ENCODE peak calls at places on chromosomes 11 and 22, in seven cellular contexts. A is HepG2, P is K562, J is GM12878, H is H1, U is HCT116, I is SK-N-SH. C is an unnamed sample. For H3K4me1 and H3K27me3, the result is how much of the 10 kb centered on the place peaks cover.

GRCh38 chr11:130051077-130051476 is 18.6 kb upstream of the APLP2 start:
- DNase-seq in P (no peak), I (no peak), A (no peak), U (no peak), H (no peak), J (no peak), C (no peak)

GRCh38 chr22:43262990-43263644 is 76.2 kb upstream of the TTLL12 start:
- DNase-seq in P (peak), H (no peak), I (no peak), U (no peak), A (peak), J (peak), C (no peak)

GRCh38 chr11:115965754-115966504 is 461.7 kb upstream of the CADM1 start:
- DNase-seq in U (no peak), I (peak), H (no peak), J (no peak), P (no peak), A (no peak), C (no peak)

GRCh38 chr11:17972987-17973386 is 39.9 kb downstream of the SERGEF start:
- DNase-seq in I (peak), A (peak), U (peak), P (peak), H (peak), J (no peak), C (peak)

GRCh38 chr11:18731949-18732821 is 6.2 kb upstream of the IGSF22 start:
- DNase-seq in J (peak), H (no peak), U (peak), A (no peak), I (peak), P (peak), C (no peak)

GRCh38 chr11:127106142-127106541 is 105.6 kb upstream of the KIRREL3 start:
- DNase-seq in I (no peak), J (no peak), H (no peak), U (no peak), A (no peak), P (no peak), C (no peak)

GRCh38 chr11:9231848-9232177 is 33.3 kb downstream of the DENND5A start:
- DNase-seq in I (no peak), P (no peak), A (no peak), H (no peak), U (no peak), J (no peak), C (peak)

GRCh38 chr11:61976813-61977475 is 9.5 kb upstream of the FTH1 start:
- DNase-seq in I (no peak), U (no peak), H (no peak), A (no peak), J (no peak), P (peak), C (no peak)

GRCh38 chr11:72681226-72682153 is 7.3 kb upstream of the PDE2A start:
- DNase-seq in P (no peak), H (no peak), A (no peak), J (no peak), U (no peak), I (no peak), C (no peak)

GRCh38 chr11:9260182-9261146 is 4.7 kb downstream of the DENND5A start:
- DNase-seq in J (no peak), P (no peak), U (no peak), H (no peak), I (peak), A (no peak), C (no peak)

GRCh38 chr11:65960824-65961266 is 689 bp upstream of the SART1 start:
- DNase-seq in H (no peak), J (no peak), U (no peak), A (no peak), P (no peak), I (no peak), C (no peak)

GRCh38 chr11:68461284-68461861 is 821 bp downstream of the PPP6R3 start:
- DNase-seq in J (no peak), P (peak), H (no peak), I (peak), A (no peak), U (no peak), C (no peak)

GRCh38 chr22:33142282-33142681 is 84.1 kb upstream of the SYN3 start:
- DNase-seq in P (no peak), A (no peak), U (no peak), I (no peak), J (no peak), H (no peak), C (no peak)

GRCh38 chr11:203056-203944 is 3.9 kb downstream of the BET1L start:
- DNase-seq in P (no peak), I (no peak), J (no peak), U (no peak), H (no peak), A (no peak), C (no peak)

GRCh38 chr22:39728236-39728860 is 157.8 kb downstream of the CACNA1I start:
- DNase-seq in P (no peak), A (no peak), I (no peak), H (no peak), J (no peak), U (no peak), C (no peak)

GRCh38 chr11:131391161-131391560 is 20.7 kb downstream of the NTM start:
- DNase-seq in P (no peak), I (no peak), A (no peak), U (no peak), H (no peak), J (no peak), C (no peak)

GRCh38 chr11:14350215-14350614 is 8.8 kb downstream of the RRAS2 start:
- DNase-seq in P (no peak), J (no peak), A (no peak), U (no peak), I (no peak), H (no peak), C (no peak)

GRCh38 chr11:66188580-66188979 is 79.9 kb upstream of the RAB1B start:
- DNase-seq in J (no peak), U (no peak), A (no peak), I (no peak), H (no peak), P (peak), C (no peak)

GRCh38 chr11:8375932-8376331 is 112.3 kb upstream of the LMO1 start:
- DNase-seq in J (no peak), U (no peak), I (no peak), A (no peak), H (no peak), P (no peak), C (no peak)

GRCh38 chr22:44616882-44617655 is 84.9 kb upstream of the PRR5 start:
- DNase-seq in I (peak), H (no peak), P (no peak), U (no peak), J (no peak), A (no peak), C (no peak)

GRCh38 chr11:125569913-125570621 is 790 bp downstream of the EI24 start:
- DNase-seq in U (no peak), H (no peak), P (no peak), J (no peak), I (peak), A (no peak), C (no peak)

GRCh38 chr22:46653596-46653995 is 33.4 kb downstream of the GRAMD4 start:
- DNase-seq in A (no peak), H (no peak), J (peak), U (no peak), P (no peak), I (no peak), C (no peak)

GRCh38 chr11:134750619-134751018 is 338.6 kb upstream of the B3GAT1 start:
- DNase-seq in H (no peak), P (no peak), A (no peak), U (no peak), I (no peak), J (no peak), C (no peak)

GRCh38 chr11:74019860-74020259 is 11.0 kb upstream of the UCP3 start:
- DNase-seq in H (no peak), J (peak), A (no peak), I (no peak), P (no peak), U (no peak), C (no peak)

GRCh38 chr22:49724893-49725489 is 102.7 kb downstream of the BRD1 start:
- DNase-seq in U (peak), P (peak), H (no peak), J (no peak), I (peak), A (peak), C (peak)

GRCh38 chr11:83156996-83157754 is at the start of gene PCF11:
- DNase-seq in H (no peak), A (no peak), P (peak), U (no peak), I (no peak), J (no peak), C (peak)

GRCh38 chr11:109729761-109730160 is 307.8 kb downstream of the C11orf87 start:
- DNase-seq in P (no peak), U (no peak), A (no peak), J (no peak), I (no peak), H (no peak), C (no peak)

GRCh38 chr22:39240841-39241631 is 3.7 kb downstream of the PDGFB start:
- DNase-seq in J (no peak), U (peak), I (no peak), P (peak), A (peak), H (no peak), C (no peak)

GRCh38 chr22:42655693-42656092 is 6.5 kb upstream of the CYB5R3 start:
- DNase-seq in I (no peak), U (no peak), A (no peak), J (peak), P (no peak), H (no peak), C (no peak)

GRCh38 chr22:44667829-44668189 is 34.2 kb upstream of the PRR5 start:
- DNase-seq in H (no peak), U (no peak), A (no peak), J (no peak), I (no peak), P (no peak), C (no peak)

GRCh38 chr11:606245-606644 is 9.5 kb downstream of the IRF7 start:
- DNase-seq in A (no peak), P (no peak), U (no peak), I (peak), J (no peak), H (no peak), C (no peak)

GRCh38 chr22:39242809-39243442 is 1.9 kb downstream of the PDGFB start:
- DNase-seq in I (no peak), J (no peak), H (no peak), P (no peak), A (peak), U (no peak), C (no peak)

GRCh38 chr22:44892803-44893730 is 116.7 kb downstream of the PHF21B start:
- DNase-seq in I (no peak), H (no peak), A (no peak), P (no peak), U (no peak), J (no peak), C (no peak)

GRCh38 chr11:18727499-18728236 is 1.7 kb upstream of the IGSF22 start:
- DNase-seq in U (peak), P (peak), I (peak), A (peak), J (no peak), H (no peak), C (no peak)

DNA sequence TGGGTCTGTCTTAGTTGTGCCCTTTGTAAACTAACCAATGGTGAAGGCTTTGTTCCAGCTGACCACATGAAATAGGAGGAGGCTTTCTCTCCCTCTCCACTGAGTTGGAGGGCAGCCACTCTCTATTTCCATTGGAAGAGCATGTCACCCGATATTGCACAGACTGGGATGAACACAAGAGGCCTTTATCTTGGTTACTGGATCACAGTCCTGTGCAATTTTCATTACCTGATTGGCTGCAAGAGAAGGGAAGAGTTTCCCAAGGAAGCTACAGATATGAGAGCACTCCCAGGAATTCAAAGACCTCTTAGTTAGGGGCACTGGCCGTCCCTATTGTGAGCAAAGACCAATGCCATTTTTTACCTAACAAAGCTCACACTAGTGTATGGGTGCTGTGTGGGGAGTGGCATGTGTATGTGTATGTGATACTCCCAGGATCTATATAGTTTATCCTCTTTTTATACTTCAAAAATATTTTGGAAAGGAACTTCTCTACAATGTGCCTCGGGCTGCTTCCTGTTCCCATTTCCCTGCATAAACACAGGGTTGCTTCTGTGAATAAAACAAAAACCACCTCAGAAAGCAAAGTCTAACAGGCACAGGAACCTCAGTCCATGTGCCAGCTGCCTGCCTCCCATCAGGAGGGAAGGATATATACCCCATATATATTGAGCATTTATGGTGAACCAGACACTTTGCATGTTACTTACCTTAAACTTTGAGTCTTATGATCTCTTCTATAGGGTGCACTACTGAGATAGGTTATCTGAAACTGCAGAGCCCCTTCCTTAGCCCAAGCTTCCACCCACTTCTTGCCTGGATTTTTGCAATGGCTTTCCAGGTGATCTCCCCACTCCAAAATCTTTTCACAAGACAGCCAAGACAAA is 126.5 kb downstream of the RASSF10 start:
- DNase-seq in A (peak), I (no peak), U (no peak), J (no peak), H (no peak), P (no peak), C (no peak)
- TF ChIP-seq YY1 in A (no peak), I (no peak), U (no peak), J (no peak), H (no peak), P (no peak), C (no peak)

GRCh38 chr22:20606784-20607128 is 99.3 kb downstream of the MED15 start:
- DNase-seq in U (no peak), A (no peak), I (no peak), H (no peak), J (no peak), P (no peak), C (no peak)

GRCh38 chr22:20605328-20605727 is 97.9 kb downstream of the MED15 start:
- DNase-seq in I (no peak), U (no peak), A (no peak), H (no peak), P (no peak), J (no peak), C (no peak)

GRCh38 chr22:20604776-20605221 is 97.4 kb downstream of the MED15 start:
- DNase-seq in H (no peak), A (peak), J (no peak), U (no peak), I (peak), P (peak), C (no peak)

GRCh38 chr22:20607157-20607907 is 99.9 kb downstream of the MED15 start:
- DNase-seq in I (peak), U (no peak), A (no peak), J (no peak), P (no peak), H (no peak), C (no peak)

GRCh38 chr22:20606041-20606783 is 98.8 kb downstream of the MED15 start:
- DNase-seq in P (peak), H (peak), A (peak), J (no peak), U (peak), I (peak), C (peak)
- H3K4me1 ChIP-seq in P (under half), H (under half), A (under half), J (under half), U (under half), I (under half), C (under half)

GRCh38 chr11:70252844-70253243 is 17.6 kb upstream of the PPFIA1 start:
- DNase-seq in J (peak), I (no peak), A (no peak), P (no peak), H (no peak), U (no peak), C (no peak)
- H3K27me3 ChIP-seq in J (under half), I (under half), A (under half), P (under half), H (under half), U (under half), C (under half)

GRCh38 chr11:86984701-86985100 is 29.5 kb upstream of the FZD4 start:
- DNase-seq in P (no peak), A (no peak), J (no peak), U (no peak), I (no peak), H (no peak), C (no peak)
- TF ChIP-seq YY1 in P (no peak), A (no peak), J (no peak), U (no peak), I (no peak), H (no peak), C (no peak)

DNA sequence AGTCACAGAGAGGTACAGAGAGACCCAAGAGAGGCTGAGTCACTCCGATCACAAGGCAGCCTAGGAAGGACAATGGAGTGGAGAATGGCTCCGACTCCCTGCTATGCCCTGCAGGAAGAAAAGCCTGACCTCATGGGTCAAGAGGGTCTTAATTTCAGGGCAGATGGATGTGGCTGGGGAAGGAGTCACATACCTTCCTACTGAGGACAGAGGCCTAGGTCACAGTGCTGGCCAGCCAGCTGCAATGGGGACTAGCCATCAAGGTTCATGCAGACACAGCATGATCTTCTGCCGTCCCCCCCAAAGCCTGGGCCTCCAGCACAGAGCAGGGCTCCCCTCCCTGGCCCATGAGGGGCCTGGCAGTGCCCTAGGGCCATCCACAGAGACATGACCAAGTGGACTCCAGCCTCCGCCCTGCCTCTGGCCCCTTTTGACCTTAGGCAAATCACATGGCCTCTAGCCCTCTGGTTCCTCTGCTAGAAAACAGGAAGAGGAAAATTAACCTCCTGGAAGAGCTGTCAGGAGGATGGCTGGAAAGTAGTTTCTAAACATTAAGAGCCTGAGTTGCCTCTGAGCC is 1.8 kb downstream of the ARRB1 start:
- DNase-seq in I (no peak), U (no peak), A (no peak), P (peak), H (no peak), J (no peak), C (no peak)
- H3K4me1 ChIP-seq in I (half or more), U (under half), A (half or more), P (under half), H (under half), J (under half), C (under half)

GRCh38 chr22:27278986-27279385 is 522.6 kb downstream of the MN1 start:
- DNase-seq in I (no peak), P (no peak), A (no peak), U (no peak), J (no peak), H (no peak), C (no peak)
- H3K27me3 ChIP-seq in I (under half), P (under half), A (under half), U (under half), J (under half), H (under half), C (under half)

DNA sequence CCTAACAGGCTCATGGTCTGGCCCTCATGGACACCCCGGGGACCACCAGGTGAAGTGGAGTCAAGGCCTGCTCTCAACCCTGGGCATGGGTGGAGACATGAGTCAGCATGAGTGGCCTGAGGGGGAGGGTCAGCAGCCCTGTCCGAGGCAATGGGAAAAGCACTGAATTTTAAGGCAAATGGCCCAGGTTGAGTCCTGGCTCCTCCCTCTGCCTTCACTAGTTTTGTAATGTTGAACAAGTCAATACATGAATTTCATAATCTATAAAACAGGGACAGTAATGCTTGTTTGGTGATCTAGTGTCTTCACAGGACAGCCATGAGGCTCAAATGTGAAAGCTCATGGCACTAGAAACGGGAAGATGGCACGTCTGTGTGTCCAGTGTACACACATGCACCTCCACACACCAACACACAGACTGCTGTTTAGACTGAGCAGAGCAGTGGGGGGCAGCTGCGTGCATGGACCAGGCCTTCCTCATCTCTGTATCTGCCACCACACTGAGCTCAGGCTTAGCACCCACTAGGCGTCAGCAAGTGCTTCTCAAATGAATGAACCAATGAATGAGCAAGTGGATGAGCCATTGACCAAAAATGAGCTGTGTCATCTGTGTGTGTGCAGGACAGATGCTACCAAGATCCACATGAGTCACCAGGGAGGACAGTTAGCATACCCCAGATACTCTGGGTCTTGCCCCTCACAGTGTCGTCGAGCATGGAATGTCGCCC is 63.4 kb downstream of the NRXN2 start:
- DNase-seq in H (no peak), J (no peak), P (peak), A (peak), U (peak), I (no peak), C (no peak)
- TF ChIP-seq YY1 in H (no peak), J (no peak), P (no peak), A (no peak), U (no peak), I (no peak), C (no peak)

GRCh38 chr11:119361961-119362725 is 15.6 kb upstream of the MFRP start:
- DNase-seq in H (no peak), P (no peak), U (no peak), J (no peak), A (no peak), I (no peak), C (no peak)
- H3K4me1 ChIP-seq in H (under half), P (under half), U (under half), J (under half), A (half or more), I (half or more), C (under half)